ENCODE peak calls at places on chromosomes 13 and 19, in four cellular contexts. G is ascending aorta, A is upper lobe of right lung, L is uterus. S is an unnamed sample.

GRCh38 chr13:50085063-50085462 is 69.8 kb downstream of the KCNRG start:
- DNase-seq in L (no peak), A (no peak), G (no peak), S (no peak)

GRCh38 chr19:14023404-14024235 is 4.3 kb upstream of the RLN3 start:
- DNase-seq in L (peak; percentile 30), A (peak; percentile 72), G (no peak), S (no peak)

GRCh38 chr19:29539668-29540067 is 13.9 kb downstream of the VSTM2B start:
- DNase-seq in L (no peak), A (peak; percentile 19), G (no peak), S (no peak)

GRCh38 chr19:49684251-49684982 is 5.0 kb upstream of the ADM5 start:
- DNase-seq in G (no peak), A (no peak), L (no peak), S (no peak)

GRCh38 chr19:33273881-33274662 is 28.3 kb downstream of the CEBPA start:
- DNase-seq in A (no peak), G (no peak), L (peak; percentile 42), S (no peak)

GRCh38 chr19:3868770-3869456 is at the start of gene ZFR2:
- DNase-seq in G (no peak), A (no peak), L (no peak), S (no peak)

GRCh38 chr19:17073869-17074627 is 1.2 kb downstream of the HAUS8 start:
- DNase-seq in A (no peak), L (no peak), G (no peak), S (no peak)

GRCh38 chr13:70235565-70235964 is 127.3 kb upstream of the KLHL1 start:
- DNase-seq in L (no peak), A (no peak), G (no peak), S (no peak)

GRCh38 chr19:31318790-31319189 is 30.4 kb downstream of the TSHZ3 start:
- DNase-seq in A (no peak), G (no peak), L (no peak), S (no peak)

GRCh38 chr19:49809155-49809986 is 3.7 kb downstream of the FUZ start:
- DNase-seq in L (peak; percentile 39), G (no peak), A (peak; percentile 85), S (no peak)

GRCh38 chr19:10074153-10074552 is 12.0 kb upstream of the SHFL start:
- DNase-seq in A (no peak), L (no peak), G (no peak), S (no peak)

GRCh38 chr13:27018230-27018875 is 153.3 kb downstream of the USP12 start:
- DNase-seq in A (no peak), L (no peak), G (no peak), S (no peak)

GRCh38 chr13:26829716-26830115 is 69.1 kb upstream of the GPR12 start:
- DNase-seq in G (no peak), L (no peak), A (no peak), S (no peak)

GRCh38 chr19:58557253-58558065 is 952 bp downstream of the UBE2M start:
- DNase-seq in L (peak; percentile 24), G (no peak), A (no peak), S (no peak)

GRCh38 chr19:42553292-42554045 is 25.2 kb upstream of the CEACAM1 start:
- DNase-seq in G (no peak), L (no peak), A (no peak), S (no peak)

GRCh38 chr19:10207026-10207425 is 12.3 kb upstream of the DNMT1 start:
- DNase-seq in A (no peak), G (no peak), L (no peak), S (no peak)

GRCh38 chr19:2719910-2720776 is 1.0 kb downstream of the DIRAS1 start:
- DNase-seq in G (no peak), L (no peak), A (no peak), S (no peak)
- H3K4me3 ChIP-seq in G (peak overlapping the region; percentile 51), L (peak overlapping the region; percentile 45), A (no peak overlapping the region), S (no peak overlapping the region)

GRCh38 chr13:94549241-94550029 is 46.5 kb downstream of the TGDS start:
- DNase-seq in L (peak; percentile 95), A (peak; percentile 97), G (peak; percentile 68), S (peak; percentile 91)
- TF ChIP-seq CTCF in L (no peak), A (peak; percentile 4), G (no peak), S (no peak)

DNA sequence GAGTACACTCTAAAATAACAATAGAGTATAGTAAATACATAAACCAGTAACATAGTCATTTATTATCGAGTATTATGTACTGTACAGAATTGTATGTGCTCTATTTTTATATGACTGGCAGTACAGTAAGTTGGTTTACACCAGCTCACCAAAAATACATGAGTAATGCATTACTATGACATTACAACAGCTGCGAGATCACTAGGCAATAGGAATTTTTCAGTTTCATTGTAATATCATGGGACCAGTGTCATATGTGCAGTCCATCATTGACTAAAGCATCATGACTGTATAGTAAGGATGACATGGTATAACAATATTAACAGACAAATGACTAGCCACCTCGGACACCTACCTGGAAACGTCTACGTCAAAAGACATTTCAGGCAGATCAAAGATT is 33.6 kb downstream of the ATP7B start:
- DNase-seq in L (no peak), A (no peak), G (no peak), S (no peak)
- H3K4me3 ChIP-seq in L (no peak overlapping the region), A (no peak overlapping the region), G (no peak overlapping the region), S (no peak overlapping the region)

GRCh38 chr19:34838753-34839431 is 65.9 kb upstream of the ZNF599 start:
- DNase-seq in A (no peak), G (no peak), L (no peak), S (no peak)
- TF ChIP-seq CTCF in A (peak; percentile 32), G (no peak), L (no peak), S (peak; percentile 28)

GRCh38 chr13:95296326-95296939 is 4.8 kb downstream of the ABCC4 start:
- DNase-seq in A (peak; percentile 79), G (no peak), L (no peak), S (no peak)

GRCh38 chr13:95301135-95301946 is at the start of gene ABCC4:
- DNase-seq in L (peak; percentile 17), G (no peak), A (peak; percentile 90), S (no peak)

GRCh38 chr13:95300625-95301134 is 571 bp downstream of the ABCC4 start:
- DNase-seq in L (peak; percentile 36), G (no peak), A (peak; percentile 85), S (no peak)

GRCh38 chr13:95298971-95299627 is 2.2 kb downstream of the ABCC4 start:
- DNase-seq in G (no peak), L (no peak), A (no peak), S (no peak)

DNA sequence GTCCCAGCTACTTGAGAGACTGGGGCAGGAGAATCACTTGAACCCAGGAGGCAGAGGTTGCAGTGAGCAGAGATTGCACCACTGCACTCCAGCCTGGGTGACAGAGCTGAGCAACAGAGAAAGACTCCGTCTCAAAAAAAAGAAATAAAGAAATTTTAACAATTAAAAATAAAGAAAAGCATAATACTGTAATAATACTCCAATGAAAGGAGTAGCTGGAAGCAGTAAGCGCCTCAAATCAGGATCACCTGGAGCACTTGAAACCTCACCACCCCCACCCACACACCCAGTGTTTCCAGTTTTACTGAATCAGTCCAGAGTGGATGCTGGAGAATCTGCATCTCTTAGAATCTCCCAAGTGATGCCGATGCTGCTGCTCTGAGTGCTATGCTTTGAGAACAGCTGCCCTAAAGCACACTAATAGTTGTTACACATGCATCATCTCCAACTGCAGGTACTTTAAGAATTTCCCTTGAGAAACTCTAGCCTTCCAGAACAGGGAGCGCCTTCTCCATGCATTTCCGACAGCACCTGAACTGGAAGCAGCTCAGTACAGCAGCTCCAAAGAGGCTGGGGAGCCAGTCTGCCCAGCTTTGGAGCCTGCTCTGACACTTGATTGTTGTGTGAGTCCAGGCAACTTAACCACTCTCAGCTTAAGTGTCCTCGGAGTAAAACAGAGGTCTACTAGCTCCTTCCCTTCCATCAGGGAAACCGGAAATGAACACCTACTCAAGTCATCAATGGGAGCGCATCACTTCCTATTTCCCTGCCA is 2.9 kb downstream of the ABCC4 start:
- DNase-seq in L (no peak), A (peak; percentile 72), G (no peak), S (no peak)
- H3K4me3 ChIP-seq in L (no peak overlapping the region), A (no peak overlapping the region), G (no peak overlapping the region), S (no peak overlapping the region)

DNA sequence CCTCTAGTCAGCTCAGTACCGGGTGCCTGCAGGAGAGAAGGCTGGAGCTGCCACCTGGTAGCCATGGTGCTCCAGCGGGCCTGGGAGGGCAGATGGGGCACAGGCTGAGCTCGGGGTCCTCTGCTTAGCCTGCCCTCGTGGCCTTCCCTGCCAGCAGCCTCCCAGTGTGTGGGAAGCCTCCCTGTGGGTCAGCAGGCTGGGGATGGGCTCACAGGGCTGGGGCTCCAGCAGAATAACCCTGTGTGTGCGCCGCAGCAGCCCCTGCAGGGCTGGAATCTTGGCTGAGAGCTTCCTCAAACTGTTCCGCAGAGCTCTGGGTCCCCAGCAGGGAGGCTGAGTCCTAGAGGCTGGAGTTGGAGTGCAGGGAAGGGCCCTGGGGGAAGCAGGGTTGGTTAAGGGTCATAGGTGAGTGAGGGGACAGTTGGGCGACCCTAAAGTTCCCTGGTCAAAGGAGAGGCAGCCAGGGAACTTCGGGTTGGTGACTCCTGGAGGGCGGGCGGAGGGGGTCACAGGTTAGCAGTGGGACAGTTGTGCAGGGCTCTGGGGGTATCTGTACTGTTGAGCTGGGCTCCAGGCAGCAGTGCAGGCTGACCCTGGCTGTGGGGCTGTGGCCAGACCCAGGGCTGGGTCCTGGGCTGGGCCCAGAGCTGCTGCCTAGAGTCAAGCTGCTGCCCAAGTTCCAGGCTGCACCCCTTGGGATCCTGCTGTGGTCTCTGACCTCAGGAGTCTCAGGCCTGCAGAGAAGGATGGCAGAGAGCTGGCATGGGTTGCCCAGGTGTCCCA is 14.0 kb downstream of the ARHGAP33 start:
- DNase-seq in A (no peak), L (no peak), G (no peak), S (no peak)
- TF ChIP-seq CTCF in A (no peak), L (no peak), G (no peak), S (no peak)

GRCh38 chr19:52191374-52191773 is 1.5 kb downstream of the PPP2R1A start:
- DNase-seq in G (no peak), A (no peak), L (no peak), S (no peak)

GRCh38 chr19:52190679-52191293 is 934 bp downstream of the PPP2R1A start:
- DNase-seq in L (no peak), A (peak; percentile 70), G (no peak), S (no peak)

GRCh38 chr19:52188822-52189744 is 769 bp upstream of the PPP2R1A start:
- DNase-seq in A (peak; percentile 100), L (no peak), G (peak; percentile 99), S (no peak)

GRCh38 chr19:52189745-52190678 is at the start of gene PPP2R1A:
- DNase-seq in L (peak; percentile 100), A (peak; percentile 99), G (peak; percentile 42), S (peak; percentile 100)

DNA sequence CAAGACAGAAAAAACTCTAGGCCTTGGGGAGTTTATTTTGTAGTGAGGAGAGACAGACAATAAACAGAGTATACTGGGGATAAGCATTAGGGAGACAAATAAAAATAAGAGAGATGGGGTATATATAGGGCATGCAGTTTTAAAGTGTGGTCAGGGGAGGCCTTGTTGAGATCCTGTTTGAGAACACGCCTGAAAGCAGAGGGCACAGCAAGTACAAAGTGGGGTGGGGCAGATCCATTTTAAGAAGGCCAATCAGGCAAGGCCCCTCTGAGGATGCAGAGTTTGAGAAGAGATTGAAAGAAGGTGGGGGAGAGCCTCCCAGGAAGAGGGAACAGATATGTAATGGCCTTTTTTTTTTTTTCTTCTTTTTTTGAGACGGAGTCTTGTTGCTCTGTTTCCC is 2.1 kb downstream of the PPP2R1A start:
- DNase-seq in G (no peak), L (no peak), A (no peak), S (no peak)
- H3K4me3 ChIP-seq in G (peak overlapping the region; percentile 91), L (no peak overlapping the region), A (peak overlapping the region; percentile 82), S (peak overlapping the region; percentile 94)